ENCODE peak calls at places on chromosome 12, in seven cellular contexts. Y is neuronal stem cell, I is GM12878, H is fibroblast of lung, F is IMR-90, G is OCI-LY7, T is GM23248. M is an unnamed sample.

GRCh38 chr12:132488127-132489077 is 1.5 kb upstream of the FBRSL1 start:
- DNase-seq in Y (no peak), G (peak; percentile 31), F (no peak), T (no peak), H (no peak), I (no peak), M (no peak)

GRCh38 chr12:96720363-96720705 is 186.7 kb upstream of the NEDD1 start:
- DNase-seq in H (no peak), T (peak; percentile 46), I (no peak), F (no peak), G (peak; percentile 22), Y (no peak), M (no peak)

GRCh38 chr12:68559984-68560822 is 50.5 kb upstream of the RAP1B start:
- DNase-seq in F (peak; percentile 20), H (no peak), G (no peak), Y (no peak), I (no peak), T (peak; percentile 22), M (no peak)

GRCh38 chr12:123431951-123432886 is 4.3 kb downstream of the RILPL2 start:
- DNase-seq in I (no peak), Y (no peak), T (peak; percentile 35), G (peak; percentile 47), H (no peak), F (no peak), M (no peak)

GRCh38 chr12:108560321-108560721 is 652 bp downstream of the SART3 start:
- DNase-seq in Y (no peak), I (no peak), T (peak; percentile 75), H (peak; percentile 54), G (no peak), F (peak; percentile 64), M (no peak)

GRCh38 chr12:32896438-32897275 is at the start of gene PKP2:
- DNase-seq in G (no peak), Y (peak; percentile 69), F (no peak), I (no peak), T (peak; percentile 21), H (no peak), M (peak; percentile 100)

GRCh38 chr12:130920711-130921381 is 32.9 kb upstream of the ADGRD1 start:
- DNase-seq in I (no peak), G (no peak), F (peak; percentile 59), T (peak; percentile 90), Y (no peak), H (peak; percentile 88), M (no peak)

GRCh38 chr12:107368586-107368985 is 275.2 kb upstream of the CRY1 start:
- DNase-seq in F (no peak), G (no peak), T (no peak), H (no peak), I (no peak), Y (no peak), M (no peak)

GRCh38 chr12:123078531-123079123 is 72.3 kb downstream of the PITPNM2 start:
- DNase-seq in F (no peak), I (no peak), G (no peak), T (no peak), Y (no peak), H (no peak), M (no peak)

GRCh38 chr12:32499048-32499447 is 99.7 kb downstream of the FGD4 start:
- DNase-seq in Y (no peak), I (no peak), F (no peak), G (no peak), T (peak; percentile 10), H (no peak), M (no peak)

GRCh38 chr12:53868516-53868986 is 70.1 kb upstream of the HOXC13 start:
- DNase-seq in F (no peak), H (no peak), T (no peak), I (no peak), G (no peak), Y (no peak), M (peak; percentile 69)

GRCh38 chr12:69513297-69513696 is 43.1 kb downstream of the FRS2 start:
- DNase-seq in G (no peak), I (no peak), F (no peak), Y (no peak), H (no peak), T (peak; percentile 19), M (no peak)

GRCh38 chr12:131530427-131530826 is 180.5 kb upstream of the SFSWAP start:
- DNase-seq in G (no peak), I (no peak), H (no peak), T (no peak), F (no peak), Y (no peak), M (no peak)

GRCh38 chr12:90897981-90898380 is 57.0 kb downstream of the CCER1 start:
- DNase-seq in Y (no peak), I (no peak), H (no peak), G (no peak), F (peak; percentile 15), T (peak; percentile 24), M (no peak)

GRCh38 chr12:81274619-81275018 is 196.7 kb downstream of the ACSS3 start:
- DNase-seq in F (no peak), G (no peak), I (no peak), T (peak; percentile 23), H (no peak), Y (no peak), M (no peak)

DNA sequence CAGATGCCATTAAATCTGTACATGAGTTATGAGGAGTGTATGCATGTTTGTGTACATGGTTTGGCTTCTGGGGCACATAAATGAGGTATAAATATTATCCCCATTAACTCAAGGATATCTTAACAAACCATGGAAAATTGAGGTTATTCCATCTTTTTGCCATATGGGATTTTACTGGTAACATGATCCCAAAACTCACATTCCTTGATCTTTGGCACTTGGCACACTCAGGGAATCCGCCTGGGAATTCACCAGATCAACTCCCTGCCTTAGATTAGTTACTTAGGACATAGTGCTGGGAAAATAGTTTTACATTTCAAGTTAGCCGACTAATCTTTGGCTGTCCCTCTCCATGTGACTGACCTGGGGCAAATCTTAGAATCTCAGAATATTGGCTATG is 16.9 kb downstream of the CDKN1B start:
- DNase-seq in Y (no peak), T (no peak), I (no peak), G (no peak), H (peak; percentile 66), F (peak; percentile 66), M (no peak)
- H2AFZ ChIP-seq in Y (no peak overlapping the region), T (no peak overlapping the region), I (no peak overlapping the region), G (no peak overlapping the region), H (no peak overlapping the region), F (no peak overlapping the region), M (no peak overlapping the region)

DNA sequence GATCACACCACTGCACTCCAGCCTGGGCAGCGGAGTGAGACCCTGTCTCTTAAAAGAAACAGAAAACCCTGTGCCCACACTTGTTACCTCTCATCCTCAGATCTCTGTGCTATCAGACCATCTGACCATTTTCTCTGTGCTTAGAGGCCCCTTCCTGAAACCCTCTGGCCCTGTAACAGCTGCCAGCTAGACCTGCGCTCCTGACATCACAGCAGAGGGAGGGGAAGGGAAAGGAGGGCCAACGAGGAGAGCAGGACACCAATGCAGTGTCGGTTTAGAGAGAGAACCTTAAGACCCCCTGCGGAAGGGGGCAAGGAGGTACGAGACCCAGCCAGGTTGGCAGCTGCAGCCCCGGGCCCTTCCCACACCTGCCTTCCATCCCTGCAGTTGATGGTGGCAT is 42.4 kb downstream of the SLC8B1 start:
- DNase-seq in T (no peak), H (no peak), Y (no peak), G (no peak), F (no peak), I (no peak), M (no peak)
- H3K4me1 ChIP-seq in T (peaks cover 11% of the 10 kb centered on the region), H (no peaks in the 10 kb centered on the region), Y (no peaks in the 10 kb centered on the region), G (no peaks in the 10 kb centered on the region), F (peaks cover 10% of the 10 kb centered on the region), I (no peaks in the 10 kb centered on the region), M (no peaks in the 10 kb centered on the region)

DNA sequence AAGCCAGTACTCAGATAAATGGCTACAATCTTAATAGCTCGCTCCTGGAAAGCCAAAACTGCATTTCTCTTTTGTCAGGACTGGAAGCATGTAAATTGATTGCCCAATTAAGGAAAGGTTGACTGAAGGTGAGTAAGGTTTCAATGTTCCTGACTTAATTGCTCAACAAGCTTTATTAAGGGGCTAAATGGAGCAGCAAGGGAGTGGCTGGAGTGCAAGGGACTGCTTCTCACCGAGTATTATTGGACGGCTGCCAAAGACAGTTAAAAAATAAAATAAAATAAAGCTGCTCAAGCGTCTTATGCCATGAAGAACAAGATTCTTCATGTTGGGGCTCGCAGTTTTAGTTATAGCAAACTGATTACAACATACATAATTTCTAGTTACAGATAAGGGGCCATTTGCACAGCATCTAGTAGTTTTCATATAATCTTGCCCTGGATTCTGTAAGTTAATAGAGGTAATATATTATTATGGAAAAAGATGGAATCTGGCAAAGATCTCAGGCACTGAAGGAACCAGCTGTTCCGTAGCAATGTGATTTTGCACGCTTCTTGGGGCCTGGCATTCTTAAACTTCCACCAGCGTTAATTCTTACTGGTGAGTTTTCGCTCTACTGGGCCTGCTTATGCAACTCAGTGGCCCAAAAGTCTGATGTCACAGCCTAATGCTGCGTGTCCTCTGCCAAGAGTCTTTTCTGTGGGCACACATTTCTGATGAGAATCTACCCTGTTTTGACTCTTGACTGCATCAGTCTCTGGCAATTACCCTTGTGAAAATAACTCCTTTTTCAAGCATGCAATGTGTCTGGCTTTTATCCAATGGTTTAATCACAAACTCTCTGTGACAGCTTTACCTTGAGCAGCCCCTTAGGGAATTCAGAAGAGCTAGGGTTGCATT is 108.5 kb downstream of the SLC38A1 start:
- DNase-seq in Y (no peak), G (no peak), T (peak; percentile 92), H (peak; percentile 69), F (peak; percentile 44), I (no peak), M (no peak)
- H2AFZ ChIP-seq in Y (no peak overlapping the region), G (no peak overlapping the region), T (peak overlapping the region; percentile 23), H (no peak overlapping the region), F (no peak overlapping the region), I (no peak overlapping the region), M (no peak overlapping the region)

DNA sequence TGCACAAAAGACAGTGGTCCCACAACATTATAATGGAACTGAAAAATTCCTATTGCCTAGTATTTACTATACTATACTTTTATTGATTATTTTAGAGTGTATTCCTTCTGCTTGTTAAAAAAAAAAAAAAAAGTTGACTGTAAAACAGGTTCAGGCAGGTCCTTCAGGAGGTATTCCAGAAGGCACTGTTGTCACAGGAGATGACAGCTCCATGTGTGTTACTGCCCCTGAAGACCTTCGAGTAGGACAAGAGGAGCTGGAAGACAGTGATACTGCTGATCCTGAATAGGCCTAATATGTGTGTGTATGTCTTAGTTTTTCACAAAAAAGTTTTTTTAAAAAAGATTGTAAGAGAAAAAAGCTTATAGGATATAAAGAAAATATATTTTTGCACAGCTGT is 12.3 kb downstream of the UBE2N start:
- DNase-seq in G (no peak), I (no peak), Y (no peak), F (no peak), H (no peak), T (no peak), M (no peak)
- H3K4me1 ChIP-seq in G (peaks cover 81% of the 10 kb centered on the region), I (peaks cover 66% of the 10 kb centered on the region), Y (no peaks in the 10 kb centered on the region), F (peaks cover 22% of the 10 kb centered on the region), H (peaks cover 8% of the 10 kb centered on the region), T (peaks cover 43% of the 10 kb centered on the region), M (no peaks in the 10 kb centered on the region)

M was measured in PC-9.